ENCODE peak calls at places on chromosomes 16 and 17, in six cellular contexts. I is sigmoid colon; E is CD8-positive, alpha-beta memory T cell; P is SJCRH30; H is suprapubic skin; R is SK-N-SH. J is an unnamed sample.

GRCh38 chr16:12907670-12908233 is 6.4 kb downstream of the SHISA9 start:
- DNase-seq in I (no peak), E (no peak), P (no peak), H (no peak), R (peak; percentile 38), J (no peak)

GRCh38 chr17:48757524-48757961 is 29.0 kb upstream of the HOXB13 start:
- DNase-seq in I (peak; percentile 19), E (no peak), P (peak; percentile 62), H (no peak), R (no peak), J (no peak)

GRCh38 chr16:74892574-74893461 is 92.1 kb downstream of the WDR59 start:
- DNase-seq in I (no peak), E (no peak), P (no peak), H (no peak), R (no peak), J (no peak)

GRCh38 chr16:63983401-63983800 is 1138.5 kb downstream of the CDH11 start:
- DNase-seq in I (no peak), E (no peak), P (no peak), H (no peak), R (no peak), J (no peak)

GRCh38 chr16:77961811-77962210 is 60.5 kb upstream of the CLEC3A start:
- DNase-seq in I (no peak), E (no peak), P (no peak), H (no peak), R (no peak), J (no peak)

GRCh38 chr17:17960500-17961050 is 11.6 kb downstream of the TOM1L2 start:
- DNase-seq in I (no peak), E (no peak), P (no peak), H (no peak), R (no peak), J (no peak)

GRCh38 chr16:84483882-84484565 is 20.4 kb downstream of the MEAK7 start:
- DNase-seq in I (no peak), E (no peak), P (no peak), H (peak; percentile 64), R (no peak), J (no peak)

GRCh38 chr17:61662771-61663170 is 71.8 kb upstream of the NACA2 start:
- DNase-seq in I (no peak), E (no peak), P (no peak), H (no peak), R (no peak), J (no peak)

GRCh38 chr17:3724373-3725077 is 822 bp downstream of the HASPIN start:
- DNase-seq in I (no peak), E (no peak), P (no peak), H (no peak), R (no peak), J (no peak)

GRCh38 chr16:2194166-2194834 is 2.1 kb downstream of the CASKIN1 start:
- DNase-seq in I (no peak), E (no peak), P (peak; percentile 55), H (no peak), R (no peak), J (no peak)

GRCh38 chr17:227581-228222 is 46.3 kb upstream of the DOC2B start:
- DNase-seq in I (no peak), E (no peak), P (no peak), H (peak; percentile 71), R (no peak), J (no peak)

GRCh38 chr17:9284884-9285283 is 263.6 kb downstream of the NTN1 start:
- DNase-seq in I (no peak), E (no peak), P (no peak), H (no peak), R (no peak), J (no peak)

GRCh38 chr17:65102788-65103187 is 34.4 kb upstream of the RGS9 start:
- DNase-seq in I (peak; percentile 48), E (no peak), P (no peak), H (no peak), R (no peak), J (no peak)

GRCh38 chr16:67910162-67910561 is 17.1 kb downstream of the PSKH1 start:
- DNase-seq in I (no peak), E (no peak), P (peak; percentile 68), H (no peak), R (peak; percentile 71), J (no peak)

GRCh38 chr17:35002876-35003551 is 22.7 kb downstream of the LIG3 start:
- DNase-seq in I (peak; percentile 89), E (no peak), P (no peak), H (no peak), R (no peak), J (no peak)

GRCh38 chr17:49986396-49987289 is 8.4 kb downstream of the DLX3 start:
- DNase-seq in I (peak; percentile 38), E (no peak), P (no peak), H (peak; percentile 44), R (peak; percentile 26), J (no peak)

GRCh38 chr16:2769675-2770056 is 7.4 kb downstream of the ELOB start:
- DNase-seq in I (no peak), E (no peak), P (no peak), H (peak; percentile 88), R (no peak), J (no peak)

GRCh38 chr16:88920618-88921602 is 54.5 kb upstream of the PABPN1L start:
- DNase-seq in I (peak; percentile 87), E (no peak), P (peak; percentile 64), H (no peak), R (peak; percentile 88), J (no peak)

GRCh38 chr17:17098426-17099035 is 56.3 kb downstream of the MPRIP start:
- DNase-seq in I (peak; percentile 76), E (no peak), P (no peak), H (no peak), R (no peak), J (no peak)

GRCh38 chr16:29148867-29149272 is 164.0 kb downstream of the LAT start:
- DNase-seq in I (no peak), E (peak; percentile 64), P (no peak), H (no peak), R (no peak), J (no peak)

GRCh38 chr16:27242398-27242797 is 26.2 kb downstream of the NSMCE1 start:
- DNase-seq in I (peak; percentile 24), E (no peak), P (no peak), H (no peak), R (no peak), J (no peak)
- H3K4me3 ChIP-seq in I (peak overlapping the region; percentile 24), E (peak overlapping the region; percentile 34), P (peak overlapping the region; percentile 52), H (peak overlapping the region; percentile 13), R (no peak overlapping the region), J (peak overlapping the region; percentile 51)

GRCh38 chr16:56946767-56947603 is 14.8 kb upstream of the CETP start:
- DNase-seq in I (peak; percentile 64), E (no peak), P (no peak), H (no peak), R (no peak), J (no peak)
- H3K4me1 ChIP-seq in I (no peaks in the 10 kb centered on the region), E (no peaks in the 10 kb centered on the region), P (peaks cover 33% of the 10 kb centered on the region), H (peaks cover 23% of the 10 kb centered on the region), R (no peaks in the 10 kb centered on the region), J (peaks cover 4% of the 10 kb centered on the region)

DNA sequence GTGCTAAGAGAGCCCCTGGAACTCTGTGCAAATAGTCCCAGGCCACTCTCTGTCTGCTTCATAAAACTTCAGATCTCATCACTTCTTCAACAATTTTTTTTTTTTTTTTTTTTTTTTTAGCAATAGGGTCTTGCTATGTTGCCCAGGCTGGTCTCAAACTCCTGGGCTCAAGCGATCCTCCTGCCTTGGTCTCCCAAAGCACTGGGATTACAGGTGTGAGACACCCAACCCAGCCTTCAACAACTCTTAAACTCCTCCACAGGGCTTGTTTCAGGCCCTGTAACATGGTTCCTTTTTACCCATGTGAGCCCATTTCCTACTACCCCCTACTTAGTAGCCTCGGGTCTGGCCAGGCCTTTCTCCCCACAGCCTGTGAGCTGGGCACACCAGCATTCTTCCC is 39.3 kb upstream of the ICAM2 start:
- DNase-seq in I (no peak), E (no peak), P (no peak), H (no peak), R (no peak), J (no peak)
- H3K27ac ChIP-seq in I (no peak overlapping the region), E (no peak overlapping the region), P (no peak overlapping the region), H (no peak overlapping the region), R (no peak overlapping the region), J (no peak overlapping the region)

DNA sequence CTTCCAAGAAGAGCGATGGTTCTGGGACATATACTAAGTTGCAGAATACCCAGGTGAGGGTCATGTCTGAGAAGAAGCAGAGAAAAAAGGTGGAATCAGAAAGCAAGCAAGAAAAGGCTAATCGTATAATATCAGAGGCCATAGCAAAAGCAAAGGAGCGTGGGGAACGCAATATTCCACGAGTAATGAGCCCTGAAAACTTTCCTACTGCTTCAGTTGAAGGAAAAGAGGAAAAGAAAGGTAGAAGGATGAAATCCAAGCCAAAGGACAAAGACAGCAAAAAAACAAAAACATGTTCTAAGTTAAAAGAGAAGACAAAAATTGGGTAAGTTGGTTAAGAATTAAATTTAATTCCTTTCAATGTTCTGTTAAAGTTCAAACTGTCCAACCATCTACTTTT is 154.7 kb downstream of the CHD9 start:
- DNase-seq in I (no peak), E (no peak), P (no peak), H (no peak), R (no peak), J (no peak)
- H3K4me3 ChIP-seq in I (peak overlapping the region; percentile 39), E (no peak overlapping the region), P (peak overlapping the region; percentile 71), H (peak overlapping the region; percentile 46), R (peak overlapping the region; percentile 52), J (peak overlapping the region; percentile 43)